ENCODE peak calls at places on chromosomes 13 and 19, in nine cellular contexts. One of them, this sample, is unnamed.

GRCh38 chr13:52010890-52011689 is at the start of gene ATP7B:
- DNase-seq in epithelial cell of proximal tubule: no peak
- DNase-seq in hepatocyte: peak; percentile 43
- DNase-seq in GM12865: peak; percentile 18
- DNase-seq in mesothelial cell of epicardium: peak; percentile 59
- DNase-seq in progenitor cell of endocrine pancreas: peak; percentile 28
- DNase-seq in BE2C: peak; percentile 28
- DNase-seq in left ventricle myocardium inferior: no peak
- DNase-seq in HCT116: no peak
- DNase-seq in this sample: peak; percentile 30

GRCh38 chr13:26342898-26343297 is 89.0 kb downstream of the CDK8 start:
- DNase-seq in epithelial cell of proximal tubule: no peak
- DNase-seq in hepatocyte: no peak
- DNase-seq in GM12865: no peak
- DNase-seq in mesothelial cell of epicardium: no peak
- DNase-seq in progenitor cell of endocrine pancreas: no peak
- DNase-seq in BE2C: peak; percentile 91
- DNase-seq in left ventricle myocardium inferior: no peak
- DNase-seq in HCT116: no peak
- DNase-seq in this sample: no peak

GRCh38 chr13:109803822-109804221 is 17.4 kb upstream of the IRS2 start:
- DNase-seq in epithelial cell of proximal tubule: no peak
- DNase-seq in hepatocyte: peak; percentile 61
- DNase-seq in GM12865: no peak
- DNase-seq in mesothelial cell of epicardium: no peak
- DNase-seq in progenitor cell of endocrine pancreas: no peak
- DNase-seq in BE2C: no peak
- DNase-seq in left ventricle myocardium inferior: no peak
- DNase-seq in HCT116: no peak
- DNase-seq in this sample: no peak

GRCh38 chr19:27824108-27824507 is 1388.8 kb downstream of the UQCRFS1 start:
- DNase-seq in epithelial cell of proximal tubule: no peak
- DNase-seq in hepatocyte: no peak
- DNase-seq in GM12865: no peak
- DNase-seq in mesothelial cell of epicardium: no peak
- DNase-seq in progenitor cell of endocrine pancreas: no peak
- DNase-seq in BE2C: no peak
- DNase-seq in left ventricle myocardium inferior: no peak
- DNase-seq in HCT116: no peak
- DNase-seq in this sample: no peak

GRCh38 chr19:28705008-28705407 is 507.9 kb downstream of the UQCRFS1 start:
- DNase-seq in epithelial cell of proximal tubule: peak; percentile 77
- DNase-seq in hepatocyte: peak; percentile 66
- DNase-seq in GM12865: no peak
- DNase-seq in mesothelial cell of epicardium: no peak
- DNase-seq in progenitor cell of endocrine pancreas: no peak
- DNase-seq in BE2C: no peak
- DNase-seq in left ventricle myocardium inferior: no peak
- DNase-seq in HCT116: no peak
- DNase-seq in this sample: no peak

GRCh38 chr13:69389899-69390298 is 717.7 kb upstream of the ATXN8OS start:
- DNase-seq in epithelial cell of proximal tubule: no peak
- DNase-seq in hepatocyte: peak; percentile 6
- DNase-seq in GM12865: no peak
- DNase-seq in mesothelial cell of epicardium: no peak
- DNase-seq in progenitor cell of endocrine pancreas: no peak
- DNase-seq in BE2C: no peak
- DNase-seq in left ventricle myocardium inferior: no peak
- DNase-seq in HCT116: no peak
- DNase-seq in this sample: no peak

GRCh38 chr19:7224205-7224833 is 69.9 kb downstream of the INSR start:
- DNase-seq in epithelial cell of proximal tubule: peak; percentile 78
- DNase-seq in hepatocyte: no peak
- DNase-seq in GM12865: no peak
- DNase-seq in mesothelial cell of epicardium: no peak
- DNase-seq in progenitor cell of endocrine pancreas: no peak
- DNase-seq in BE2C: no peak
- DNase-seq in left ventricle myocardium inferior: no peak
- DNase-seq in HCT116: no peak
- DNase-seq in this sample: no peak

GRCh38 chr13:39201075-39201630 is 162.9 kb downstream of the NHLRC3 start:
- DNase-seq in epithelial cell of proximal tubule: no peak
- DNase-seq in hepatocyte: no peak
- DNase-seq in GM12865: no peak
- DNase-seq in mesothelial cell of epicardium: no peak
- DNase-seq in progenitor cell of endocrine pancreas: no peak
- DNase-seq in BE2C: no peak
- DNase-seq in left ventricle myocardium inferior: peak; percentile 23
- DNase-seq in HCT116: no peak
- DNase-seq in this sample: no peak

GRCh38 chr13:22944378-22944777 is 236.4 kb upstream of the SGCG start:
- DNase-seq in epithelial cell of proximal tubule: no peak
- DNase-seq in hepatocyte: no peak
- DNase-seq in GM12865: no peak
- DNase-seq in mesothelial cell of epicardium: no peak
- DNase-seq in progenitor cell of endocrine pancreas: no peak
- DNase-seq in BE2C: no peak
- DNase-seq in left ventricle myocardium inferior: no peak
- DNase-seq in HCT116: no peak
- DNase-seq in this sample: no peak

GRCh38 chr19:31387662-31388175 is 38.5 kb upstream of the TSHZ3 start:
- DNase-seq in epithelial cell of proximal tubule: no peak
- DNase-seq in hepatocyte: no peak
- DNase-seq in GM12865: no peak
- DNase-seq in mesothelial cell of epicardium: no peak
- DNase-seq in progenitor cell of endocrine pancreas: no peak
- DNase-seq in BE2C: no peak
- DNase-seq in left ventricle myocardium inferior: no peak
- DNase-seq in HCT116: no peak
- DNase-seq in this sample: no peak

GRCh38 chr13:23654111-23655110 is 84.2 kb downstream of the TNFRSF19 start:
- DNase-seq in epithelial cell of proximal tubule: no peak
- DNase-seq in hepatocyte: no peak
- DNase-seq in GM12865: no peak
- DNase-seq in mesothelial cell of epicardium: no peak
- DNase-seq in progenitor cell of endocrine pancreas: no peak
- DNase-seq in BE2C: no peak
- DNase-seq in left ventricle myocardium inferior: peak; percentile 50
- DNase-seq in HCT116: no peak
- DNase-seq in this sample: no peak

GRCh38 chr19:35740423-35741215 is 1.6 kb downstream of the IGFLR1 start:
- DNase-seq in epithelial cell of proximal tubule: no peak
- DNase-seq in hepatocyte: peak; percentile 99
- DNase-seq in GM12865: peak; percentile 97
- DNase-seq in mesothelial cell of epicardium: peak; percentile 98
- DNase-seq in progenitor cell of endocrine pancreas: peak; percentile 94
- DNase-seq in BE2C: peak; percentile 99
- DNase-seq in left ventricle myocardium inferior: peak; percentile 99
- DNase-seq in HCT116: peak; percentile 87
- DNase-seq in this sample: peak; percentile 98
- TF ChIP-seq CTCF in epithelial cell of proximal tubule: peak; percentile 16
- TF ChIP-seq CTCF in hepatocyte: no peak
- TF ChIP-seq CTCF in GM12865: no peak
- TF ChIP-seq CTCF in mesothelial cell of epicardium: no peak
- TF ChIP-seq CTCF in progenitor cell of endocrine pancreas: peak; percentile 52
- TF ChIP-seq CTCF in BE2C: no peak
- TF ChIP-seq CTCF in left ventricle myocardium inferior: peak; percentile 20
- TF ChIP-seq CTCF in HCT116: peak; percentile 30
- TF ChIP-seq CTCF in this sample: peak; percentile 3

GRCh38 chr19:54096642-54097106 is 3.9 kb downstream of the OSCAR start:
- DNase-seq in epithelial cell of proximal tubule: no peak
- DNase-seq in hepatocyte: no peak
- DNase-seq in GM12865: no peak
- DNase-seq in mesothelial cell of epicardium: no peak
- DNase-seq in progenitor cell of endocrine pancreas: no peak
- DNase-seq in BE2C: no peak
- DNase-seq in left ventricle myocardium inferior: no peak
- DNase-seq in HCT116: peak; percentile 19
- DNase-seq in this sample: peak; percentile 53
- TF ChIP-seq CTCF in epithelial cell of proximal tubule: peak; percentile 38
- TF ChIP-seq CTCF in hepatocyte: peak; percentile 22
- TF ChIP-seq CTCF in GM12865: no peak
- TF ChIP-seq CTCF in mesothelial cell of epicardium: no peak
- TF ChIP-seq CTCF in progenitor cell of endocrine pancreas: no peak
- TF ChIP-seq CTCF in BE2C: peak; percentile 24
- TF ChIP-seq CTCF in left ventricle myocardium inferior: no peak
- TF ChIP-seq CTCF in HCT116: no peak
- TF ChIP-seq CTCF in this sample: peak; percentile 24

GRCh38 chr13:32031025-32031814 is at the start of gene FRY:
- DNase-seq in epithelial cell of proximal tubule: no peak
- DNase-seq in hepatocyte: peak; percentile 83
- DNase-seq in GM12865: peak; percentile 69
- DNase-seq in mesothelial cell of epicardium: peak; percentile 72
- DNase-seq in progenitor cell of endocrine pancreas: peak; percentile 37
- DNase-seq in BE2C: peak; percentile 80
- DNase-seq in left ventricle myocardium inferior: peak; percentile 70
- DNase-seq in HCT116: peak; percentile 15
- DNase-seq in this sample: peak; percentile 77
- TF ChIP-seq CTCF in epithelial cell of proximal tubule: peak; percentile 5
- TF ChIP-seq CTCF in hepatocyte: peak; percentile 14
- TF ChIP-seq CTCF in GM12865: peak; percentile 5
- TF ChIP-seq CTCF in mesothelial cell of epicardium: no peak
- TF ChIP-seq CTCF in progenitor cell of endocrine pancreas: no peak
- TF ChIP-seq CTCF in BE2C: peak; percentile 12
- TF ChIP-seq CTCF in left ventricle myocardium inferior: peak; percentile 30
- TF ChIP-seq CTCF in HCT116: no peak
- TF ChIP-seq CTCF in this sample: no peak

DNA sequence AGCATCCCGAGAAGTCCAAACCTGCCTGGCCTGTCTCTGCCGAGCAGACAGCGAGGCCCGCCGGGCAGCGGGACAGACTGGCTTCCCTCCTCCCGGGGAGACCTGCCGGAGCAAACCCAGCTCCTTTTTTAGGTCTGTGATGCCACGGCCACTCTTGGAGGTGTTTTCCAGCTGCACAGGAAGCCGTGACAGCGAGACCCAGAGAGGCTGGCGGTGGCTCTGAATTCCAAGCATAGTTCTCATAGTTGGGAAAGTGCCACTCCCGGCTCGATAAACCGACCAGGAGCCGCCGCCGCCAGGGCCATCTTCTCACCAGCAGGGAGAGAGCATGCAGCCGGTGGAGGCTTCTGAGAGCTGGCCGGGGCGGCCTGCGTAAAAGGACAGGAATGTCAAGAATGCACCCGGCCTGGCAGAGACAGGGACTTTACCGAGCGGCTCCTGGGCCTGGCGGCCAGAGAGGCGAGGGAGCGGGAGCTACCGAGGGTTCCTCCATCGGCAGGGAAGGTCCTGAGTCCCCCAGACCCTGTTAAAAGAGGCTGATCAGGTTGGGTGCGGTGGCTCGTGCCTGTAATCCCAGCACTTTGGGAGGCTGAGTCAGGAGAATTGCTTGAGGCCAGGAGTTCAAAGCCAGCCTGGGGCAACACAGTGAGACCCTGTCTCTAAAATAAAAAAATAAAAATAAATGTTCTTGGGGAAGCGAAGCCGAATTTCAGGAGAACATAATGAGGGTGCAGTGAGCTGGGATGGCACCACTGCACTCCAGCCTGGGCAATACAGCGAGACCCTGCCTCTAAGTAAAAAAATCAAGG is 64.9 kb downstream of the GADD45B start:
- DNase-seq in epithelial cell of proximal tubule: peak; percentile 79
- DNase-seq in hepatocyte: peak; percentile 96
- DNase-seq in GM12865: no peak
- DNase-seq in mesothelial cell of epicardium: peak; percentile 94
- DNase-seq in progenitor cell of endocrine pancreas: peak; percentile 81
- DNase-seq in BE2C: no peak
- DNase-seq in left ventricle myocardium inferior: peak; percentile 93
- DNase-seq in HCT116: peak; percentile 90
- DNase-seq in this sample: no peak
- TF ChIP-seq CTCF in epithelial cell of proximal tubule: peak; percentile 31
- TF ChIP-seq CTCF in hepatocyte: no peak
- TF ChIP-seq CTCF in GM12865: no peak
- TF ChIP-seq CTCF in mesothelial cell of epicardium: no peak
- TF ChIP-seq CTCF in progenitor cell of endocrine pancreas: peak; percentile 40
- TF ChIP-seq CTCF in BE2C: no peak
- TF ChIP-seq CTCF in left ventricle myocardium inferior: peak; percentile 62
- TF ChIP-seq CTCF in HCT116: no peak
- TF ChIP-seq CTCF in this sample: no peak